ENCODE peak calls at places on chromosomes 7 and 10, in seven cellular contexts. Z, D, M, Y, O, T and G are unnamed samples.

GRCh38 chr7:2249744-2250323 is 7.8 kb downstream of the NUDT1 start:
- DNase-seq in T (no peak), Z (no peak), Y (no peak), D (no peak), O (no peak), M (no peak), G (no peak)

GRCh38 chr10:133034092-133034491 is 53.6 kb upstream of the ADGRA1 start:
- DNase-seq in T (no peak), Z (no peak), O (no peak), M (no peak), D (no peak), Y (no peak), G (no peak)

GRCh38 chr10:108375691-108376090 is 1211.2 kb upstream of the SORCS1 start:
- DNase-seq in D (no peak), Y (no peak), M (peak; percentile 7), Z (no peak), T (no peak), O (no peak), G (peak; percentile 82)

GRCh38 chr7:107995184-107996071 is 7.5 kb downstream of the LAMB1 start:
- DNase-seq in Z (peak; percentile 85), T (no peak), Y (no peak), O (no peak), M (peak; percentile 71), D (no peak), G (no peak)

GRCh38 chr10:103490986-103491314 is 2.6 kb upstream of the NEURL1 start:
- DNase-seq in M (no peak), O (no peak), D (no peak), T (no peak), Y (no peak), Z (no peak), G (no peak)

GRCh38 chr10:64175271-64175962 is 654.2 kb downstream of the REEP3 start:
- DNase-seq in O (no peak), T (no peak), D (no peak), Z (no peak), M (no peak), Y (no peak), G (no peak)

GRCh38 chr7:24730018-24730369 is 27.3 kb downstream of the GSDME start:
- DNase-seq in O (no peak), M (no peak), Z (no peak), T (no peak), D (no peak), Y (no peak), G (no peak)

GRCh38 chr10:101683226-101683625 is 11.7 kb downstream of the FBXW4 start:
- DNase-seq in Z (peak; percentile 24), D (no peak), O (no peak), M (no peak), T (no peak), Y (no peak), G (no peak)

GRCh38 chr7:50960621-50961310 is 178.1 kb upstream of the GRB10 start:
- DNase-seq in T (no peak), Z (no peak), M (no peak), O (no peak), D (no peak), Y (no peak), G (no peak)

GRCh38 chr10:35452847-35453246 is 116.5 kb downstream of the CCNY start:
- DNase-seq in D (no peak), Y (no peak), Z (no peak), T (no peak), M (no peak), O (no peak), G (no peak)

GRCh38 chr10:14074062-14074884 is 256.5 kb downstream of the FRMD4A start:
- DNase-seq in M (peak; percentile 94), Z (peak; percentile 100), D (no peak), O (peak; percentile 64), Y (peak; percentile 89), T (peak; percentile 100), G (peak; percentile 98)

GRCh38 chr10:86632009-86632800 is 22.1 kb upstream of the OPN4 start:
- DNase-seq in T (no peak), M (no peak), O (peak; percentile 28), D (no peak), Z (no peak), Y (no peak), G (no peak)

GRCh38 chr7:43758861-43759683 is 592 bp downstream of the BLVRA start:
- DNase-seq in Y (no peak), Z (peak; percentile 31), M (peak; percentile 52), O (peak; percentile 32), T (no peak), D (peak; percentile 35), G (no peak)

GRCh38 chr7:139582130-139582650 is 58.7 kb downstream of the CLEC2L start:
- DNase-seq in D (no peak), Z (no peak), T (no peak), M (no peak), Y (no peak), O (no peak), G (no peak)

GRCh38 chr10:96678725-96679124 is 41.6 kb downstream of the PIK3AP1 start:
- DNase-seq in Y (no peak), O (no peak), D (no peak), T (no peak), M (no peak), Z (no peak), G (no peak)

GRCh38 chr10:96673318-96674099 is 46.8 kb downstream of the PIK3AP1 start:
- DNase-seq in Y (peak; percentile 54), M (no peak), T (peak; percentile 13), Z (peak; percentile 63), D (no peak), O (peak; percentile 52), G (no peak)

GRCh38 chr10:96672491-96673175 is 47.7 kb downstream of the PIK3AP1 start:
- DNase-seq in D (no peak), M (no peak), O (no peak), T (no peak), Y (no peak), Z (no peak), G (no peak)

GRCh38 chr10:96676272-96677112 is 43.8 kb downstream of the PIK3AP1 start:
- DNase-seq in Y (no peak), O (no peak), T (no peak), D (no peak), Z (no peak), M (no peak), G (no peak)

GRCh38 chr10:96675846-96676245 is 44.5 kb downstream of the PIK3AP1 start:
- DNase-seq in D (no peak), Z (no peak), T (no peak), O (no peak), M (no peak), Y (no peak), G (no peak)
- H3K27ac ChIP-seq in D (no peak overlapping the region), Z (no peak overlapping the region), T (no peak overlapping the region), O (no peak overlapping the region), M (no peak overlapping the region), Y (no peak overlapping the region), G (no peak overlapping the region)

GRCh38 chr7:30468041-30468440 is 10.5 kb downstream of the NOD1 start:
- DNase-seq in T (no peak), O (no peak), Z (no peak), Y (no peak), M (no peak), D (no peak), G (no peak)

GRCh38 chr7:30470163-30470770 is 8.3 kb downstream of the NOD1 start:
- DNase-seq in T (no peak), Z (peak; percentile 65), M (no peak), Y (no peak), O (no peak), D (no peak), G (no peak)

GRCh38 chr7:30468791-30469190 is 9.8 kb downstream of the NOD1 start:
- DNase-seq in D (no peak), O (no peak), Y (no peak), M (no peak), Z (peak; percentile 41), T (no peak), G (no peak)

GRCh38 chr7:30470783-30471182 is 7.8 kb downstream of the NOD1 start:
- DNase-seq in Y (peak; percentile 85), T (no peak), M (no peak), D (no peak), Z (peak; percentile 88), O (peak; percentile 53), G (no peak)

DNA sequence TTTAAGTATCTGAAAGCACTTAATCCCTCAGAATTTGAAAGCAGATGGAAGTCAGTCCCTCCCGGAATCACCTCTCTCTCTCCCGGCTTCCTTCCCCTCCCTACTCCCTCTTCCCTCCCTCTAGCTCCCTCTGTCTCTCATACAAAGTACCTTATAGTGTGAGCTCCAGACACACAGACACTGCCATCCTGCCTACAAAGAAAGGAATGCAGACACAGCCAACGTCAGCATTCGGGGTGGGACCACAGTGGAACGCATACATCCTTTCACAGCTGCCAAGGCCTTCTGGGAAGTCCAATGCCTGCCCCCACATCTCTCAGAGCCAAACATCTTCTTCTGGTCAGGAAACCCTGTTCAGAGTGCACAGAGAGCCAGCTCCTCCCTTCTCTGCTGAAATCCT is 9.3 kb downstream of the NOD1 start:
- DNase-seq in Z (peak; percentile 99), Y (peak; percentile 85), O (peak; percentile 71), M (peak; percentile 51), T (peak; percentile 96), D (no peak), G (peak; percentile 75)
- H3K27ac ChIP-seq in Z (peak overlapping the region; percentile 66), Y (peak overlapping the region; percentile 95), O (peak overlapping the region; percentile 80), M (peak overlapping the region; percentile 64), T (peak overlapping the region; percentile 93), D (no peak overlapping the region), G (peak overlapping the region; percentile 74)

GRCh38 chr10:6146921-6147320 is 55.8 kb upstream of the PFKFB3 start:
- DNase-seq in D (no peak), T (no peak), Y (no peak), Z (no peak), M (no peak), O (no peak), G (no peak)

GRCh38 chr10:6144609-6145413 is 56.0 kb downstream of the RBM17 start:
- DNase-seq in T (peak; percentile 45), Y (peak; percentile 91), M (peak; percentile 82), D (peak; percentile 87), Z (peak; percentile 82), O (peak; percentile 93), G (no peak)

GRCh38 chr10:6145979-6146432 is 56.7 kb upstream of the PFKFB3 start:
- DNase-seq in T (no peak), O (no peak), Y (no peak), D (no peak), M (no peak), Z (no peak), G (no peak)

GRCh38 chr10:6143128-6143527 is 54.3 kb downstream of the RBM17 start:
- DNase-seq in T (no peak), O (no peak), D (no peak), Z (no peak), Y (no peak), M (no peak), G (no peak)

GRCh38 chr10:6145414-6145978 is 56.7 kb downstream of the RBM17 start:
- DNase-seq in T (no peak), O (peak; percentile 29), Z (no peak), D (no peak), Y (no peak), M (peak; percentile 37), G (no peak)
- H3K27ac ChIP-seq in T (no peak overlapping the region), O (peak overlapping the region; percentile 95), Z (peak overlapping the region; percentile 93), D (peak overlapping the region; percentile 73), Y (peak overlapping the region; percentile 82), M (peak overlapping the region; percentile 68), G (no peak overlapping the region)

DNA sequence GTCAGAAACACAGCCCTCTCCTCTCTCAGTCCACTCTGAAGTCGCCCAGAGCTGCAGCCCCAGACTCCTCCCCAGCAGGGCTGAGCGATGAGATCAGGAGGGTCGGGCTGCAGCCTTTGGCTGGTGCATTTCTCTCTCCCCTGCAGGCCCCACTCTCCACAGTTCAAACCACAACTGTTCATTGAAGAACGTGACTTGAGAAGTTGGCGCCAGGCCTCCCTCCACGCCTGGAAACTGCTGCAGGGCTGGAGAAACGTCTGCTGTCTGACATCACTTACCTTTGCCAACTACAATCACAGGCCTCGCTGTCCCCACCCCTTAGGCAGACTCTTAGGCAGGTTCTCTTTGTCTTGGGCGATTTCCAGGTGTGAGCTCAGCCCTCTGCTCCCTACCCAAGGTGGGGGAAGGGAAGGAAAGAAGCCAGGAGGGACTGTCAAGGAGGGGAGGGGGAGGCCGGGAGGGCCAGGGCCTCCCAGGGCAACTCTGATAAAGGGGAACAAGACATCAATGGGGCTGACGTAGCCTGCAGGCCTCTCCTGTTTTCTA is 32.8 kb downstream of the CALML5 start:
- DNase-seq in Y (peak; percentile 75), O (peak; percentile 82), T (peak; percentile 68), Z (peak; percentile 82), M (peak; percentile 68), D (no peak), G (peak; percentile 93)
- H3K27ac ChIP-seq in Y (no peak overlapping the region), O (peak overlapping the region; percentile 88), T (peak overlapping the region; percentile 39), Z (peak overlapping the region; percentile 19), M (peak overlapping the region; percentile 95), D (peak overlapping the region; percentile 43), G (peak overlapping the region; percentile 79)